ENCODE peak calls at places on chromosomes 12 and 14, in eight cellular contexts. J, N, T, B, H, E, V and Y are unnamed samples.

GRCh38 chr14:65040666-65041433 is 54.2 kb downstream of the FNTB start:
- DNase-seq in N (no peak), E (no peak), J (no peak), V (no peak), H (no peak), B (no peak), T (no peak), Y (no peak)

GRCh38 chr12:114760151-114760877 is 76.3 kb upstream of the TBX3 start:
- DNase-seq in H (no peak), T (no peak), B (no peak), E (no peak), J (no peak), V (no peak), N (no peak), Y (no peak)

GRCh38 chr12:31362115-31362758 is 36.3 kb upstream of the SINHCAF start:
- DNase-seq in N (no peak), E (no peak), H (no peak), J (no peak), V (no peak), B (no peak), T (no peak), Y (no peak)

GRCh38 chr14:50926851-50927386 is 17.4 kb downstream of the PYGL start:
- DNase-seq in H (no peak), B (no peak), V (no peak), N (no peak), J (no peak), T (no peak), E (no peak), Y (no peak)

GRCh38 chr14:24377660-24378059 is 9.7 kb downstream of the NFATC4 start:
- DNase-seq in N (no peak), T (no peak), E (no peak), H (no peak), V (no peak), B (no peak), J (no peak), Y (no peak)

GRCh38 chr12:111636209-111636928 is 37.3 kb upstream of the ATXN2 start:
- DNase-seq in H (peak; percentile 64), B (no peak), T (peak; percentile 31), J (peak; percentile 67), V (peak; percentile 65), N (peak; percentile 55), E (peak; percentile 53), Y (peak; percentile 82)

GRCh38 chr14:89013098-89013504 is 188.7 kb downstream of the TTC8 start:
- DNase-seq in H (peak; percentile 20), J (no peak), V (peak; percentile 58), B (no peak), N (no peak), E (no peak), T (peak; percentile 86), Y (no peak)

GRCh38 chr12:58860050-58860787 is 60.1 kb downstream of the LRIG3 start:
- DNase-seq in H (no peak), J (no peak), B (no peak), E (no peak), T (peak; percentile 37), V (no peak), N (no peak), Y (no peak)

GRCh38 chr14:97704316-97704715 is 907.1 kb downstream of the VRK1 start:
- DNase-seq in H (no peak), J (no peak), E (no peak), V (no peak), N (no peak), B (no peak), T (no peak), Y (no peak)

GRCh38 chr14:89219056-89219455 is 198.0 kb downstream of the FOXN3 start:
- DNase-seq in N (no peak), J (no peak), V (no peak), B (no peak), H (no peak), T (no peak), E (no peak), Y (no peak)

GRCh38 chr12:121958521-121959240 is 40.3 kb downstream of the CFAP251 start:
- DNase-seq in T (no peak), J (no peak), B (no peak), H (peak; percentile 41), E (no peak), V (peak; percentile 14), N (no peak), Y (no peak)

GRCh38 chr12:121610239-121611149 is 15.8 kb upstream of the ORAI1 start:
- DNase-seq in B (no peak), J (no peak), N (no peak), E (no peak), T (no peak), V (no peak), H (no peak), Y (no peak)

GRCh38 chr12:8996682-8997405 is 7.5 kb downstream of the KLRG1 start:
- DNase-seq in B (peak; percentile 70), N (no peak), T (no peak), H (peak; percentile 28), J (no peak), V (no peak), E (no peak), Y (no peak)

GRCh38 chr14:98951521-98952152 is 320.4 kb downstream of the BCL11B start:
- DNase-seq in B (no peak), V (no peak), J (no peak), T (no peak), H (no peak), E (no peak), N (no peak), Y (no peak)

GRCh38 chr12:104792570-104792969 is 165.5 kb downstream of the SLC41A2 start:
- DNase-seq in B (no peak), V (no peak), E (peak; percentile 71), H (peak; percentile 93), T (peak; percentile 25), N (no peak), J (no peak), Y (peak; percentile 68)

GRCh38 chr12:386651-387050 is 2.5 kb downstream of the KDM5A start:
- DNase-seq in H (peak; percentile 43), T (no peak), B (no peak), J (no peak), E (no peak), V (no peak), N (no peak), Y (no peak)

DNA sequence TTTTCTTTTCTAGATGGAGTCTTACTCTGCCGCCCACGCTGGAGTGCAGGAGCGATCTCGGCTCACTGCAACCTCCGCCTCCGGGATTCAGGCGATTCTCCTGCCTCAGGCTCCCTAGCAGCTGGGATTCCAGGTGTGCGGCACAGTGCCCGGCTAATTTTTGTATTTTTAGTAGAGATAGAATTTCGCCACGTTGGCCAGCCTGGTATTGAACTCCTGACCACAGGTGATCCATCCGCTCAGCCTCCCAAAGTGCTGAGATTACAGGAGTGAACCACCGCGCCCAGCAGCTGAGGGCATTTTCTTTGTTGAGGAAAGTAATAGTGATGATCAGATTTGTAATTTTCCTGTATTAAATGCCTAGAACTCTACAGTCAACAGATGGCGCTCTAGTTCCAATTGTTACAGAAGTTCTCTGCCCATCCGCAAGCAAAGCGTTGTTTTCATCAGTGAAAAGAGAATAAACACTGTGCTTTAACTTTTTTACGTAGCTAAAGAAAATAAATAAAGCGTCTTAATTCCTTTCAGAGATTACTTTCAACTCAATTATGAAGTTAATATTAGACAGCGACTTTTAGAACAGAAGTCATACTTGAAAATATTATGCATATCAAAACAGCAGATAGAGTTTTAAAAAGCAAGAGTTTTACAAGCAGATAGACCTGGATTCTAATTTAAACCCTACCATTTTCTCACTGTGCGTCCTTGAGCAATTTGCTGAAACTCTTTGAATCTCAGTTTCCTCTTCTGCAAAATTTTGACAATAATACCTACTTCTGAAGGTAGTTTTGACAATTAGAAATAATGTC is 335.1 kb downstream of the DUSP6 start:
- DNase-seq in H (peak; percentile 78), J (peak; percentile 15), V (peak; percentile 91), B (peak; percentile 32), E (peak; percentile 19), N (peak; percentile 13), T (peak; percentile 39), Y (peak; percentile 42)
- TF ChIP-seq CTCF in H (peak; percentile 73), J (peak; percentile 74), V (peak; percentile 83), B (peak; percentile 52), E (no peak), N (peak; percentile 82), T (peak; percentile 47), Y (peak; percentile 73)

GRCh38 chr12:47905313-47905730 is 528 bp upstream of the VDR start:
- DNase-seq in V (no peak), E (no peak), J (peak; percentile 39), N (peak; percentile 46), T (peak; percentile 88), B (peak; percentile 58), H (peak; percentile 8), Y (no peak)

GRCh38 chr12:47903927-47904646 is 707 bp downstream of the VDR start:
- DNase-seq in N (peak; percentile 32), V (peak; percentile 24), H (peak; percentile 87), B (peak; percentile 42), E (peak; percentile 76), T (peak; percentile 75), J (peak; percentile 63), Y (peak; percentile 55)

GRCh38 chr12:47902131-47902639 is 2.6 kb downstream of the VDR start:
- DNase-seq in T (no peak), V (no peak), N (no peak), H (no peak), B (no peak), J (no peak), E (no peak), Y (no peak)

GRCh38 chr12:47903151-47903611 is 1.6 kb downstream of the VDR start:
- DNase-seq in J (peak; percentile 34), H (peak; percentile 88), N (no peak), T (peak; percentile 43), E (peak; percentile 59), V (no peak), B (peak; percentile 57), Y (peak; percentile 64)

DNA sequence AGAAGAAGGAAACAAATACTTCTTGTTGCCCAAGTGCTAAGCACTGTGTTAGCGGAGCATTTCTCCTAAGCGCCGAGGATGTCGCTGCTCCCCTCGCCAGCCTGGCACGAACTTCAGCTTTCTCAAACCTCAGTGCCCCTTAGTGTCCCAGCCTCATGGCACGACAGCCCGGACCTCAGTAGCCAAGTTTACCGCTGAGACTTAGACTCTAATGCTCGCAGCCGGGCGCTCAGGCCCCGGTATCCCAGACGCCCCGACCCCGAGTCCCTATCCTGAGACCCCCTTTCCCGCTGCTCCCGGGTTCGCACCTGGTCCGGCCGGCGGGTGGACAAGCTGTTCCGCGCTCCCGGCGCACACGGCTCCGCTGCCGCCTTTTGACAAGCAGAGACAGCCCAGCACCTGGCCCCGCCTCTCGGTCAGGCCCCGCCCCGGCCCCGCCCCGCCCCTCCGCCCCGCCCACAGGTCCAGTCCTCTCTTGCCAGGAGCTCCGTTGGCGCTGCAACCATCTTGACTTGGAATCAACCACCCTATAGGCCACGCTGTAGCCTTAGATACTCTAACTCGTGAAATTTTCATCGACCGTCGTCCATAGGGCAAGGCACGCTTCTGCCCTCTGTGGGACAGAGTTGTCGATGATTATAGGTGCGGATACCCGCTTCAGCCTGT is at the start of gene VDR:
- DNase-seq in V (peak; percentile 76), N (peak; percentile 70), J (peak; percentile 74), H (peak; percentile 62), T (peak; percentile 91), B (peak; percentile 91), E (peak; percentile 76), Y (no peak)
- TF ChIP-seq CTCF in V (no peak), N (peak; percentile 19), J (peak; percentile 13), H (peak; percentile 18), T (no peak), B (no peak), E (no peak), Y (peak; percentile 30)

GRCh38 chr12:49389092-49389703 is 21.9 kb downstream of the SPATS2 start:
- DNase-seq in B (no peak), H (no peak), J (peak; percentile 36), N (peak; percentile 36), E (no peak), T (no peak), V (no peak), Y (no peak)
- TF ChIP-seq CTCF in B (peak; percentile 23), H (no peak), J (no peak), N (no peak), E (no peak), T (no peak), V (no peak), Y (no peak)

GRCh38 chr12:2009623-2010022 is 5.4 kb upstream of the DCP1B start:
- DNase-seq in H (no peak), V (no peak), N (no peak), T (no peak), B (no peak), E (no peak), J (no peak), Y (no peak)
- TF ChIP-seq CTCF in H (peak; percentile 21), V (peak; percentile 14), N (no peak), T (no peak), B (no peak), E (no peak), J (no peak), Y (no peak)